ENCODE peak calls at places on chromosomes 2 and 18, in five cellular contexts. O is fibroblast of the aortic adventitia, U is upper lobe of right lung, J is GM06990, W is AG04449. N is an unnamed sample.

GRCh38 chr2:149860276-149860921 is 272.8 kb upstream of the MMADHC start:
- DNase-seq in U (no peak), O (peak), W (peak), J (no peak), N (peak)

GRCh38 chr2:39642054-39642742 is 23.5 kb upstream of the TMEM178A start:
- DNase-seq in O (peak), U (no peak), W (no peak), J (no peak), N (no peak)

GRCh38 chr2:8149011-8149410 is 532.8 kb upstream of the ID2 start:
- DNase-seq in O (no peak), U (no peak), W (no peak), J (no peak), N (no peak)

GRCh38 chr2:114661926-114662670 is 219.7 kb downstream of the DPP10 start:
- DNase-seq in J (no peak), W (no peak), O (no peak), U (peak), N (no peak)

GRCh38 chr2:145000376-145000775 is 480.5 kb upstream of the ZEB2 start:
- DNase-seq in O (peak), W (no peak), J (no peak), U (no peak), N (no peak)

GRCh38 chr18:36522503-36522902 is 225.0 kb downstream of the FHOD3 start:
- DNase-seq in U (no peak), J (no peak), W (no peak), O (no peak), N (no peak)

GRCh38 chr18:45619826-45620201 is 4.5 kb downstream of the SLC14A2 start:
- DNase-seq in J (no peak), U (no peak), W (no peak), O (no peak), N (no peak)

GRCh38 chr2:225787497-225787896 is 388.0 kb downstream of the NYAP2 start:
- DNase-seq in W (no peak), U (no peak), J (no peak), O (no peak), N (no peak)

GRCh38 chr18:48136051-48136543 is 205.6 kb upstream of the SMAD2 start:
- DNase-seq in U (no peak), W (no peak), O (no peak), J (no peak), N (no peak)

GRCh38 chr2:132038179-132038882 is 123.4 kb downstream of the ANKRD30BL start:
- DNase-seq in U (no peak), O (no peak), J (peak), W (no peak), N (no peak)

GRCh38 chr2:40243581-40243980 is 208.3 kb downstream of the SLC8A1 start:
- DNase-seq in J (no peak), O (peak), W (peak), U (no peak), N (peak)

GRCh38 chr2:55843992-55844345 is 79.6 kb downstream of the EFEMP1 start:
- DNase-seq in O (no peak), J (no peak), U (no peak), W (no peak), N (no peak)

GRCh38 chr2:120225549-120226065 is 2.4 kb upstream of the TMEM185B start:
- DNase-seq in J (no peak), W (no peak), U (peak), O (no peak), N (no peak)

GRCh38 chr2:240426797-240427721 is 8.4 kb upstream of the GPC1 start:
- DNase-seq in U (peak), O (peak), W (no peak), J (no peak), N (no peak)

GRCh38 chr2:3186766-3187165 is 190.9 kb downstream of the EIPR1 start:
- DNase-seq in J (no peak), U (no peak), O (no peak), W (no peak), N (no peak)

GRCh38 chr2:151518802-151519201 is 109.1 kb downstream of the RIF1 start:
- DNase-seq in U (no peak), O (no peak), W (no peak), J (no peak), N (no peak)

GRCh38 chr2:76953733-76954347 is 568.3 kb downstream of the LRRTM4 start:
- DNase-seq in J (no peak), W (no peak), O (no peak), U (no peak), N (no peak)

GRCh38 chr2:175227382-175227781 is 45.9 kb upstream of the ATP5MC3 start:
- DNase-seq in J (no peak), O (no peak), U (no peak), W (no peak), N (no peak)

GRCh38 chr2:239319261-239319661 is 81.6 kb downstream of the HDAC4 start:
- DNase-seq in U (no peak), W (no peak), J (no peak), O (peak), N (no peak)

GRCh38 chr2:217954971-217955740 is 47.6 kb downstream of the TNS1 start:
- DNase-seq in J (no peak), U (peak), O (no peak), W (no peak), N (no peak)

GRCh38 chr2:154143105-154143504 is 271.4 kb downstream of the GALNT13 start:
- DNase-seq in U (no peak), J (no peak), O (no peak), W (no peak), N (no peak)

GRCh38 chr2:140597836-140598235 is 1533.0 kb downstream of the LRP1B start:
- DNase-seq in O (no peak), J (no peak), U (no peak), W (no peak), N (no peak)

GRCh38 chr2:55743583-55743982 is 49.9 kb upstream of the PNPT1 start:
- DNase-seq in O (peak), U (no peak), W (peak), J (no peak), N (peak)

GRCh38 chr2:234964631-234965461 is 13.0 kb downstream of the SH3BP4 start:
- DNase-seq in O (no peak), W (no peak), U (peak), J (no peak), N (no peak)

GRCh38 chr2:120104002-120104467 is 91.2 kb downstream of the EPB41L5 start:
- DNase-seq in U (no peak), W (peak), O (peak), J (no peak), N (peak)

GRCh38 chr18:70385474-70385873 is 96.6 kb downstream of the SOCS6 start:
- DNase-seq in J (no peak), W (no peak), U (no peak), O (no peak), N (no peak)

GRCh38 chr2:100245681-100246080 is 76.6 kb downstream of the LONRF2 start:
- DNase-seq in J (no peak), W (no peak), O (no peak), U (no peak), N (no peak)

GRCh38 chr2:119694994-119695521 is 16.1 kb downstream of the TMEM177 start:
- DNase-seq in J (no peak), U (no peak), O (peak), W (no peak), N (peak)

GRCh38 chr2:226794077-226794670 is 5.4 kb downstream of the IRS1 start:
- DNase-seq in U (no peak), J (no peak), W (no peak), O (peak), N (no peak)

GRCh38 chr18:70620837-70621612 is 332.2 kb downstream of the SOCS6 start:
- DNase-seq in W (no peak), O (no peak), U (no peak), J (no peak), N (no peak)

GRCh38 chr2:217242947-217243346 is 383.1 kb upstream of the TNP1 start:
- DNase-seq in O (no peak), W (no peak), J (no peak), U (no peak), N (no peak)

GRCh38 chr2:63344575-63345284 is 243.5 kb downstream of the WDPCP start:
- DNase-seq in U (no peak), O (no peak), W (no peak), J (peak), N (no peak)

DNA sequence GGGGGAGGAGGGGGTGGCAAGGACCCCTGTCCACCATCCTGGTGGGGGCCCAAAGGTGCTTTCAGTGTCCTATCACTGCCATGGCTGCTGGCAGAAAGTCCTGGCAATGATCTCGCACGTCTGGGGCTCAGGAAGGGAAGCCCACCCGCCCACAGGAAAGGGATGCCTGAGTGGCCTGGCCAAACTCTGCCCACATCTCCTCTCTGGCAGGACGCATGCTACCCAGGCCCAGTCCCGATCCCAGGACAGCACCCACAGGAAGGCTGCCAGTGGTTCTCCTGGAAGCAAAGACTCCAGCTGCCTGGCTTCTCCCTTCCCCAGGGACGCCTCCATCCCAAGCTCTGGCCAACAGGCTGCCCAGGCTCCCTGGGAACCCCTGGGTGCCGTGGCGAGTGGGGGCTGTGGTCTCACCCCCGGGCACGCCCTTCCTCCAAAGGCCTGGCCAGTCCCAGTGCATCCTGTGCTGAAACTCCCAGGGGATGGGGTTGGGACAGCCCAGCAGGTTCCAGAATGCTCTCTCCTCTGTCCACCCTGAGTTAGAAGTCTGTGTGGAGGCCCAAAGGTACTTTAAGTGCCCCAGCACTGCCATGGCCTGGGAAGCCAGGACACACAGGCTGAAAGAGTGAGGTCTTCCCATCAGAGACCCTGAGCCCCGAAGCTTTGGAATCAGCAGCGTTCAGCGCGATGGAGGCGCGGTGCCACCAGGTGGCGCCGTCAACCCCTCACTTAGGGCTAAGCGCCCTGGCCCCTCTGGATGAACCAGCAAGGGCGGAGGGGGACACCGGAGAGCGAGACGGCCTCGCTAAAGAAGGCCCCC is 29.8 kb upstream of the TAF1B start:
- DNase-seq in J (peak), U (peak), W (no peak), O (peak), N (no peak)
- H3K4me3 ChIP-seq in J (no peak), U (no peak), W (no peak), O (peak), N (no peak)

GRCh38 chr2:96253006-96253405 is 12.8 kb downstream of the TMEM127 start:
- DNase-seq in W (no peak), O (no peak), U (no peak), J (no peak), N (no peak)
- TF ChIP-seq CTCF in W (no peak), O (no peak), U (no peak), J (no peak), N (no peak)

DNA sequence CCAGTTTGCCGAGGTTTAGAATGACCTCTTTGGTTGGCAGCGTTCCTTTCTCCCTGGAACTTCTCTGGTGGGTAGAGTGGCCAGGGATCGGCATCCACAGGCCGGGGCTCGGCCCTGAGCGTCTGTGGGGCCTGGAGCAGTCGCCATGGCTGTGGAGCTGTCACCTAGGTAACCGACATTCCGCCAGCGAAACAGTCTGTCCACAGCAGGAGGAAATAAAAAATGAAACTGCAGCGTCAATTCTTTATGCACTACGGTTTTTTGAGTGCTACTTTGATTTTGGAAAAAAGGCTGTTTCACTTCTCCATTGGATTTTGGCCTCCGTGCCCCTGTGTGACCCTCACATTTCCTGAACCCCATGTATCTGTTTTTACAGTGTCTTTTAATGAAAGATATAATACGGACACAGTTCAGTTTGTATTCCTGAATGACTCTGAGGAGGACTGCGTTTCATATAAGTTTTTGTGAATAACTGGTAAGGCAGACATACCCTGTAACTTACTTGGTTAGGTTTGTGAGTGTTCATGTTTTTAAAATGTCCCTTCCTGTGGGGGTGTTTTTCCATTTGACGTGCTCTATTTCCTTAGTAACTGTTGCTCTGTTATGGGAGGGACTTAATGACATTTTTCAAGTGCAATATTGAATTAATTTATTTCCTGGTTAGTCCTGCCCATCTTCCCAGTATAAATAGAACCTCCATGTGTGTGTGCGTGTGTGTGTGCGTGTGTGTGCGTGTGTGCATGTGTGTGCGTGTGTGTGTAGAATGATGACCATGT is 163.5 kb downstream of the LDLRAD4 start:
- DNase-seq in O (peak), U (peak), W (no peak), J (no peak), N (peak)
- H3K4me3 ChIP-seq in O (peak), U (peak), W (peak), J (peak), N (no peak)

GRCh38 chr2:128264881-128265607 is 53.6 kb downstream of the HS6ST1 start:
- DNase-seq in W (no peak), U (no peak), O (no peak), J (no peak), N (no peak)
- TF ChIP-seq CTCF in W (no peak), U (no peak), O (no peak), J (no peak), N (no peak)

GRCh38 chr2:48532174-48532573 is 2.2 kb downstream of the STON1 start:
- DNase-seq in U (no peak), J (no peak), W (no peak), O (no peak), N (no peak)
- H3K4me3 ChIP-seq in U (peak), J (no peak), W (no peak), O (no peak), N (no peak)

GRCh38 chr2:206011018-206011614 is 74.9 kb downstream of the INO80D start:
- DNase-seq in J (no peak), U (no peak), W (no peak), O (no peak), N (no peak)
- TF ChIP-seq CTCF in J (no peak), U (no peak), W (no peak), O (no peak), N (no peak)

GRCh38 chr2:222105046-222105445 is 193.8 kb downstream of the PAX3 start:
- DNase-seq in O (no peak), J (no peak), W (no peak), U (no peak), N (no peak)

GRCh38 chr2:222100704-222101103 is 198.1 kb downstream of the PAX3 start:
- DNase-seq in O (no peak), J (no peak), W (no peak), U (no peak), N (no peak)

GRCh38 chr2:222102746-222103349 is 195.9 kb downstream of the PAX3 start:
- DNase-seq in J (no peak), O (no peak), U (no peak), W (no peak), N (no peak)
- H3K4me3 ChIP-seq in J (no peak), O (no peak), U (no peak), W (no peak), N (no peak)